ENCODE peak calls at places on chromosomes 11 and 22, in nine cellular contexts. One of them, this sample, is unnamed.

GRCh38 chr11:69121021-69121420 is 34.7 kb upstream of the SMIM38 start:
- DNase-seq in stomach: no peak
- DNase-seq in transverse colon: no peak
- DNase-seq in tibial nerve: no peak
- DNase-seq in heart left ventricle: no peak
- DNase-seq in breast epithelium: no peak
- DNase-seq in ovary: no peak
- DNase-seq in IMR-90: no peak
- DNase-seq in upper lobe of left lung: no peak
- DNase-seq in this sample: no peak

GRCh38 chr22:36741204-36741793 is 34.6 kb downstream of the IFT27 start:
- DNase-seq in IMR-90: no peak
- DNase-seq in stomach: peak; percentile 5
- DNase-seq in breast epithelium: peak; percentile 14
- DNase-seq in tibial nerve: no peak
- DNase-seq in upper lobe of left lung: no peak
- DNase-seq in transverse colon: no peak
- DNase-seq in ovary: no peak
- DNase-seq in heart left ventricle: no peak
- DNase-seq in this sample: peak; percentile 9

GRCh38 chr22:50208939-50209892 is 8.4 kb downstream of the SELENOO start:
- DNase-seq in heart left ventricle: no peak
- DNase-seq in ovary: peak; percentile 57
- DNase-seq in tibial nerve: no peak
- DNase-seq in stomach: no peak
- DNase-seq in upper lobe of left lung: peak; percentile 75
- DNase-seq in transverse colon: peak; percentile 8
- DNase-seq in breast epithelium: no peak
- DNase-seq in IMR-90: no peak
- DNase-seq in this sample: no peak

GRCh38 chr11:130457909-130458729 is 9.7 kb downstream of the ADAMTS15 start:
- DNase-seq in breast epithelium: no peak
- DNase-seq in heart left ventricle: no peak
- DNase-seq in ovary: no peak
- DNase-seq in IMR-90: no peak
- DNase-seq in tibial nerve: no peak
- DNase-seq in transverse colon: no peak
- DNase-seq in upper lobe of left lung: peak; percentile 29
- DNase-seq in stomach: no peak
- DNase-seq in this sample: no peak

GRCh38 chr11:109085708-109086373 is 336.1 kb upstream of the C11orf87 start:
- DNase-seq in upper lobe of left lung: no peak
- DNase-seq in tibial nerve: no peak
- DNase-seq in heart left ventricle: no peak
- DNase-seq in ovary: no peak
- DNase-seq in IMR-90: peak; percentile 41
- DNase-seq in transverse colon: no peak
- DNase-seq in breast epithelium: no peak
- DNase-seq in stomach: no peak
- DNase-seq in this sample: no peak

GRCh38 chr11:111539426-111540113 is 950 bp upstream of the LAYN start:
- DNase-seq in ovary: no peak
- DNase-seq in upper lobe of left lung: no peak
- DNase-seq in IMR-90: no peak
- DNase-seq in tibial nerve: no peak
- DNase-seq in heart left ventricle: no peak
- DNase-seq in breast epithelium: no peak
- DNase-seq in stomach: no peak
- DNase-seq in transverse colon: no peak
- DNase-seq in this sample: no peak

GRCh38 chr11:83681944-83682644 is 395.9 kb upstream of the CCDC90B start:
- DNase-seq in ovary: no peak
- DNase-seq in IMR-90: no peak
- DNase-seq in tibial nerve: no peak
- DNase-seq in breast epithelium: no peak
- DNase-seq in upper lobe of left lung: no peak
- DNase-seq in stomach: no peak
- DNase-seq in heart left ventricle: no peak
- DNase-seq in transverse colon: no peak
- DNase-seq in this sample: no peak

GRCh38 chr22:48744967-48745841 is 1082.5 kb downstream of the BRD1 start:
- DNase-seq in tibial nerve: no peak
- DNase-seq in heart left ventricle: no peak
- DNase-seq in IMR-90: no peak
- DNase-seq in transverse colon: no peak
- DNase-seq in ovary: no peak
- DNase-seq in breast epithelium: peak; percentile 33
- DNase-seq in stomach: peak; percentile 8
- DNase-seq in upper lobe of left lung: peak; percentile 68
- DNase-seq in this sample: no peak

GRCh38 chr11:65639623-65640482 is 2.0 kb downstream of the SIPA1 start:
- DNase-seq in breast epithelium: no peak
- DNase-seq in upper lobe of left lung: no peak
- DNase-seq in IMR-90: no peak
- DNase-seq in heart left ventricle: peak; percentile 68
- DNase-seq in transverse colon: peak; percentile 67
- DNase-seq in ovary: no peak
- DNase-seq in tibial nerve: no peak
- DNase-seq in stomach: no peak
- DNase-seq in this sample: no peak

GRCh38 chr11:40401132-40401853 is 1058.2 kb downstream of the LRRC4C start:
- DNase-seq in upper lobe of left lung: no peak
- DNase-seq in tibial nerve: no peak
- DNase-seq in ovary: no peak
- DNase-seq in IMR-90: no peak
- DNase-seq in stomach: no peak
- DNase-seq in breast epithelium: no peak
- DNase-seq in heart left ventricle: no peak
- DNase-seq in transverse colon: no peak
- DNase-seq in this sample: no peak

GRCh38 chr22:35212020-35212419 is 45.3 kb upstream of the HMGXB4 start:
- DNase-seq in heart left ventricle: peak; percentile 61
- DNase-seq in breast epithelium: no peak
- DNase-seq in tibial nerve: no peak
- DNase-seq in ovary: no peak
- DNase-seq in IMR-90: peak; percentile 65
- DNase-seq in stomach: peak; percentile 31
- DNase-seq in upper lobe of left lung: no peak
- DNase-seq in transverse colon: no peak
- DNase-seq in this sample: no peak
- H3K4me1 ChIP-seq in heart left ventricle: no peaks in the 10 kb centered on the region
- H3K4me1 ChIP-seq in breast epithelium: no peaks in the 10 kb centered on the region
- H3K4me1 ChIP-seq in tibial nerve: no peaks in the 10 kb centered on the region
- H3K4me1 ChIP-seq in ovary: no peaks in the 10 kb centered on the region
- H3K4me1 ChIP-seq in IMR-90: no peaks in the 10 kb centered on the region
- H3K4me1 ChIP-seq in stomach: no peaks in the 10 kb centered on the region
- H3K4me1 ChIP-seq in upper lobe of left lung: no peaks in the 10 kb centered on the region
- H3K4me1 ChIP-seq in transverse colon: no peaks in the 10 kb centered on the region
- H3K4me1 ChIP-seq in this sample: no peaks in the 10 kb centered on the region

DNA sequence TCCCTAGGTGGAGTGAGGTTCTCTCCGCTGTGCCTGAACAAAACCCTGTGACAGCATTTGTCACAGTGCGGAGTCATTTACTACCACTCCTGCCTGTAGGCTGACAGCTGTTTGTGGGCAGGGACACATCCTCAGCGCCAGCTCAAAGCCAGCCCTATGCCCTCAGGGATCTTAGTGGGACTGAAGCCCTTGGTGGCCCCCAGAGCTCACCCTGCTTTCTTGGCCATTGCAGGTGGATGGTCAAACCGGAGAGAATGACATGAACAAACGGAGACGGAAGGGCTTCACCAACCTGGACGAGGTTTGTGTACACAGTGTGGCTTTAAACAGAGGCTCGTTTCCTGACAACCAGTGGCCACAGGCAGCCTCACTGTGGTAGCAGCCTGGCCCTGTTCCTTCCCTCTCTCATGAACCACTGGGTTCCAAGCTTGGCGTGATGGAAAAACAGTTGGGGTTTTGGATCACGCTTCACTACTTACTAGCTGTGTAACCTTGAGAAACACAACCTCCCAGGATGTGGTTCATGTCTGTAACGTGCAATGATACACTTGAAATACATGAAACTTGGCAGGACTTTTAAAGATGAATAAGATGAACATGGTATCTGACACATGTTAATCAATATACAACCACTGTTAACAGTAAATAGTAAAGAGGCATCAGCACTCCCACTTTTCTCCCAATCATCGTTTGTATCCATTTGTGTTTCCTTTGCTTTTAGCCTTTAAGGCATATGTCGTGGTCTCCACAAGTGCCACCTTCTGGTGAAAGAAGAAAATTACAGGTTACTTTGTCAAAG is 125.8 kb downstream of the MICAL2 start:
- DNase-seq in upper lobe of left lung: no peak
- DNase-seq in breast epithelium: no peak
- DNase-seq in ovary: no peak
- DNase-seq in IMR-90: peak; percentile 72
- DNase-seq in stomach: peak; percentile 44
- DNase-seq in tibial nerve: peak; percentile 41
- DNase-seq in transverse colon: peak; percentile 32
- DNase-seq in heart left ventricle: no peak
- DNase-seq in this sample: no peak
- TF ChIP-seq POLR2A in upper lobe of left lung: no peak
- TF ChIP-seq POLR2A in breast epithelium: no peak
- TF ChIP-seq POLR2A in ovary: no peak
- TF ChIP-seq POLR2A in IMR-90: no peak
- TF ChIP-seq POLR2A in stomach: no peak
- TF ChIP-seq POLR2A in tibial nerve: no peak
- TF ChIP-seq POLR2A in transverse colon: no peak
- TF ChIP-seq POLR2A in heart left ventricle: no peak
- TF ChIP-seq POLR2A in this sample: no peak

GRCh38 chr22:44701824-44702478 is at the start of gene PRR5:
- DNase-seq in breast epithelium: peak; percentile 70
- DNase-seq in transverse colon: peak; percentile 84
- DNase-seq in IMR-90: peak; percentile 91
- DNase-seq in ovary: peak; percentile 87
- DNase-seq in upper lobe of left lung: peak; percentile 96
- DNase-seq in heart left ventricle: peak; percentile 76
- DNase-seq in tibial nerve: peak; percentile 49
- DNase-seq in stomach: peak; percentile 87
- DNase-seq in this sample: peak; percentile 93

GRCh38 chr22:44701187-44701586 is 817 bp upstream of the PRR5 start:
- DNase-seq in transverse colon: no peak
- DNase-seq in upper lobe of left lung: no peak
- DNase-seq in tibial nerve: no peak
- DNase-seq in breast epithelium: no peak
- DNase-seq in heart left ventricle: no peak
- DNase-seq in IMR-90: no peak
- DNase-seq in ovary: no peak
- DNase-seq in stomach: no peak
- DNase-seq in this sample: no peak

GRCh38 chr22:44703269-44703870 is 1.4 kb downstream of the PRR5 start:
- DNase-seq in ovary: no peak
- DNase-seq in heart left ventricle: no peak
- DNase-seq in tibial nerve: no peak
- DNase-seq in transverse colon: no peak
- DNase-seq in upper lobe of left lung: no peak
- DNase-seq in stomach: no peak
- DNase-seq in breast epithelium: no peak
- DNase-seq in IMR-90: no peak
- DNase-seq in this sample: no peak

GRCh38 chr22:44704159-44705021 is 2.4 kb downstream of the PRR5 start:
- DNase-seq in breast epithelium: no peak
- DNase-seq in upper lobe of left lung: no peak
- DNase-seq in transverse colon: no peak
- DNase-seq in ovary: no peak
- DNase-seq in IMR-90: no peak
- DNase-seq in heart left ventricle: no peak
- DNase-seq in tibial nerve: no peak
- DNase-seq in stomach: no peak
- DNase-seq in this sample: no peak

DNA sequence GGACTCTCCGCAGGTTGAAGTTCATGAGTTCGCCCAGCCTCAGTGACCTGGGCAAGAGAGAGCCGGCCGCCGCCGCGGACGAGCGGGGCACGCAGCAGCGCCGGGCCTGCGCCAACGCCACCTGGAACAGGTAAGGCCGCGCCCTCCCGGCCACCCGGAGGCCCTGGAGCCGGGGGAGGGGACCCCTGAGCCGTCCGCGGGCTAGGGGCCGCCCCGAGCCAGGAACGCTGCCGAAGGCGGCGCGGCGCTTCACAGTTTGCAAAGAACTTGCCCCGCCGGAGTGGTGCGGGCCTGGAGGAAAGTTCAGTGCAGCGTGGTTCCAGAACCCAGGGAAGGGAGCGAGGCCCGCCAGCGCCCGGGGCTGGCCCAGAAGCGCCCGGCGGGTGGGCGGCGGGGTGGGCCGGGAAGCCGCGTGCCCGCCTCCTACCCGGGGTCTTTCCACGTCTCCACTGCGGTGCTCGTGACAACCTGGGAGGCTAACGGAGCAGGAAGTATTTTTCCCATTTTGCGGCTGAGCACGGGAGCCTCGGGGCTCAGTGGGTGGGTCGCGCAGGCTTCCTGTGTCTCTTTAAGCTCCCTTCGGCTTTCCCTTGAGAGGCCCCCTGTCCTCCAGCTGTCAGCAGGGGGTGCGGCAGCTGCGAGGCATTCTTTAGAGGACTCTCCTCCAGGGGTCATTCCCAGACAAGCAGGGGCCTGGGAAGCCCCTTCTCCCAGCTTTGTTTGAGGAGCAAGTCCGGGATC is 645 bp downstream of the PRR5 start:
- DNase-seq in IMR-90: peak; percentile 54
- DNase-seq in upper lobe of left lung: no peak
- DNase-seq in tibial nerve: no peak
- DNase-seq in breast epithelium: no peak
- DNase-seq in stomach: peak; percentile 40
- DNase-seq in transverse colon: no peak
- DNase-seq in ovary: peak; percentile 48
- DNase-seq in heart left ventricle: no peak
- DNase-seq in this sample: no peak
- H3K4me1 ChIP-seq in IMR-90: peaks cover 37% of the 10 kb centered on the region
- H3K4me1 ChIP-seq in upper lobe of left lung: peaks cover 9% of the 10 kb centered on the region
- H3K4me1 ChIP-seq in tibial nerve: no peaks in the 10 kb centered on the region
- H3K4me1 ChIP-seq in breast epithelium: peaks cover 9% of the 10 kb centered on the region
- H3K4me1 ChIP-seq in stomach: peaks cover 21% of the 10 kb centered on the region
- H3K4me1 ChIP-seq in transverse colon: peaks cover 24% of the 10 kb centered on the region
- H3K4me1 ChIP-seq in ovary: peaks cover 13% of the 10 kb centered on the region
- H3K4me1 ChIP-seq in heart left ventricle: peaks cover 21% of the 10 kb centered on the region
- H3K4me1 ChIP-seq in this sample: peaks cover 15% of the 10 kb centered on the region

DNA sequence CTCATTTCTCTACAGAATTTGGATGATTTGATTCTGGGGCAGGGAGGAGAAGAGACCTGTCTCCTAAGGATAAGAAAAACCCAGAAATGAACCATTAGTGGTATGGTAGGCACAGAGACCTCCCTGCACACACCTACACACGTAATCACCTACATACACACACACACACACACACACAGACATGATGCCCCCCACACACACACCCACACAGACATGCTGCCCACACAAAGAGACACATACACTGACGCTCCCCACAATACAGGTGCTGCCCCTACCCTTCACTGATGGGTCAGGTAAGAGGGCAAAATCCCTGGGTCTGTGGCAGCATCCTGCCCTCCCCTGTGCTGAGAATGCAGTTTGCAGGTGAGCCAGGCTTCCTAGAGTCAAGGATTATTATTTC is 1.1 kb upstream of the SYT7 start:
- DNase-seq in tibial nerve: no peak
- DNase-seq in upper lobe of left lung: no peak
- DNase-seq in IMR-90: no peak
- DNase-seq in ovary: no peak
- DNase-seq in breast epithelium: no peak
- DNase-seq in transverse colon: no peak
- DNase-seq in heart left ventricle: no peak
- DNase-seq in stomach: no peak
- DNase-seq in this sample: no peak
- TF ChIP-seq POLR2A in tibial nerve: no peak
- TF ChIP-seq POLR2A in upper lobe of left lung: no peak
- TF ChIP-seq POLR2A in IMR-90: no peak
- TF ChIP-seq POLR2A in ovary: no peak
- TF ChIP-seq POLR2A in breast epithelium: no peak
- TF ChIP-seq POLR2A in transverse colon: no peak
- TF ChIP-seq POLR2A in heart left ventricle: no peak
- TF ChIP-seq POLR2A in stomach: no peak
- TF ChIP-seq POLR2A in this sample: no peak

GRCh38 chr11:46294365-46295309 is 17.2 kb downstream of the CREB3L1 start:
- DNase-seq in tibial nerve: no peak
- DNase-seq in heart left ventricle: peak; percentile 2
- DNase-seq in breast epithelium: no peak
- DNase-seq in upper lobe of left lung: no peak
- DNase-seq in IMR-90: peak; percentile 97
- DNase-seq in transverse colon: no peak
- DNase-seq in ovary: peak; percentile 68
- DNase-seq in stomach: peak; percentile 48
- DNase-seq in this sample: no peak
- H3K4me1 ChIP-seq in tibial nerve: no peaks in the 10 kb centered on the region
- H3K4me1 ChIP-seq in heart left ventricle: peaks cover 63% of the 10 kb centered on the region
- H3K4me1 ChIP-seq in breast epithelium: peaks cover 13% of the 10 kb centered on the region
- H3K4me1 ChIP-seq in upper lobe of left lung: peaks cover 34% of the 10 kb centered on the region
- H3K4me1 ChIP-seq in IMR-90: peaks cover 69% of the 10 kb centered on the region
- H3K4me1 ChIP-seq in transverse colon: peaks cover 46% of the 10 kb centered on the region
- H3K4me1 ChIP-seq in ovary: peaks cover 29% of the 10 kb centered on the region
- H3K4me1 ChIP-seq in stomach: peaks cover 75% of the 10 kb centered on the region
- H3K4me1 ChIP-seq in this sample: peaks cover 5% of the 10 kb centered on the region

This sample was measured in Peyer's patch.